ENCODE peak calls at places on chromosomes 3 and 15, in ten cellular contexts. One of them, this sample, is unnamed.

GRCh38 chr15:85579957-85580694 is 199.7 kb downstream of the AKAP13 start:
- DNase-seq in NCI-H69: no peak
- DNase-seq in EH: no peak
- DNase-seq in activated T-cell treated with anti-CD3 and anti-CD28 coated beads, Interleukin-2, amount 50 U/mL, for 1 hour: no peak
- DNase-seq in K562: no peak
- DNase-seq in NCI-H1694: no peak
- DNase-seq in bronchial epithelial cell: no peak
- DNase-seq in upper lobe of right lung: peak; percentile 53
- DNase-seq in stomach: peak; percentile 60
- DNase-seq in kidney: no peak
- DNase-seq in this sample: no peak

GRCh38 chr15:96043586-96044171 is 286.8 kb upstream of the NR2F2 start:
- DNase-seq in NCI-H69: no peak
- DNase-seq in EH: no peak
- DNase-seq in activated T-cell treated with anti-CD3 and anti-CD28 coated beads, Interleukin-2, amount 50 U/mL, for 1 hour: no peak
- DNase-seq in K562: no peak
- DNase-seq in NCI-H1694: no peak
- DNase-seq in bronchial epithelial cell: no peak
- DNase-seq in upper lobe of right lung: no peak
- DNase-seq in stomach: no peak
- DNase-seq in kidney: no peak
- DNase-seq in this sample: no peak

GRCh38 chr3:58161435-58162398 is 49.1 kb downstream of the DNASE1L3 start:
- DNase-seq in NCI-H69: peak; percentile 45
- DNase-seq in EH: peak; percentile 94
- DNase-seq in activated T-cell treated with anti-CD3 and anti-CD28 coated beads, Interleukin-2, amount 50 U/mL, for 1 hour: no peak
- DNase-seq in K562: peak; percentile 94
- DNase-seq in NCI-H1694: no peak
- DNase-seq in bronchial epithelial cell: peak; percentile 95
- DNase-seq in upper lobe of right lung: peak; percentile 70
- DNase-seq in stomach: peak; percentile 75
- DNase-seq in kidney: peak; percentile 81
- DNase-seq in this sample: no peak

GRCh38 chr3:38811822-38812221 is 4.2 kb downstream of the SCN10A start:
- DNase-seq in NCI-H69: no peak
- DNase-seq in EH: no peak
- DNase-seq in activated T-cell treated with anti-CD3 and anti-CD28 coated beads, Interleukin-2, amount 50 U/mL, for 1 hour: no peak
- DNase-seq in K562: no peak
- DNase-seq in NCI-H1694: no peak
- DNase-seq in bronchial epithelial cell: no peak
- DNase-seq in upper lobe of right lung: no peak
- DNase-seq in stomach: no peak
- DNase-seq in kidney: no peak
- DNase-seq in this sample: no peak

GRCh38 chr3:118963711-118964110 is 70.9 kb downstream of the IGSF11 start:
- DNase-seq in NCI-H69: no peak
- DNase-seq in EH: no peak
- DNase-seq in activated T-cell treated with anti-CD3 and anti-CD28 coated beads, Interleukin-2, amount 50 U/mL, for 1 hour: no peak
- DNase-seq in K562: no peak
- DNase-seq in NCI-H1694: no peak
- DNase-seq in bronchial epithelial cell: no peak
- DNase-seq in upper lobe of right lung: no peak
- DNase-seq in stomach: no peak
- DNase-seq in kidney: no peak
- DNase-seq in this sample: no peak

GRCh38 chr3:45545476-45545875 is 49.1 kb upstream of the LIMD1 start:
- DNase-seq in NCI-H69: no peak
- DNase-seq in EH: peak; percentile 73
- DNase-seq in activated T-cell treated with anti-CD3 and anti-CD28 coated beads, Interleukin-2, amount 50 U/mL, for 1 hour: no peak
- DNase-seq in K562: peak; percentile 91
- DNase-seq in NCI-H1694: no peak
- DNase-seq in bronchial epithelial cell: no peak
- DNase-seq in upper lobe of right lung: no peak
- DNase-seq in stomach: no peak
- DNase-seq in kidney: peak; percentile 81
- DNase-seq in this sample: no peak

GRCh38 chr3:101379695-101380376 is 59.5 kb upstream of the IMPG2 start:
- DNase-seq in NCI-H69: no peak
- DNase-seq in EH: peak; percentile 6
- DNase-seq in activated T-cell treated with anti-CD3 and anti-CD28 coated beads, Interleukin-2, amount 50 U/mL, for 1 hour: no peak
- DNase-seq in K562: no peak
- DNase-seq in NCI-H1694: no peak
- DNase-seq in bronchial epithelial cell: no peak
- DNase-seq in upper lobe of right lung: no peak
- DNase-seq in stomach: no peak
- DNase-seq in kidney: no peak
- DNase-seq in this sample: no peak

GRCh38 chr3:141877911-141878310 is 1.5 kb downstream of the ATP1B3 start:
- DNase-seq in NCI-H69: peak; percentile 28
- DNase-seq in EH: peak; percentile 57
- DNase-seq in activated T-cell treated with anti-CD3 and anti-CD28 coated beads, Interleukin-2, amount 50 U/mL, for 1 hour: no peak
- DNase-seq in K562: peak; percentile 77
- DNase-seq in NCI-H1694: no peak
- DNase-seq in bronchial epithelial cell: peak; percentile 38
- DNase-seq in upper lobe of right lung: no peak
- DNase-seq in stomach: no peak
- DNase-seq in kidney: no peak
- DNase-seq in this sample: no peak

This sample was measured in NCI-H345.